ENCODE peak calls at places on chromosomes 13 and 19, in seven cellular contexts. V is NK-92 treated with Interleukin-12 subunit alpha and Interleukin-12 subunit beta, amount 100 ng/mL, for 24 hours; L is nephron progenitor cell; O is colonic mucosa; P is left ventricle myocardium superior; H is RCC 7860; M is activated naive CD4-positive, alpha-beta T cell treated with anti-CD3 and anti-CD28 coated beads, Interleukin-2, amount 10 ng/mL, durations not matched to agents 7 days and 5 days. N is an unnamed sample.

GRCh38 chr13:85618514-85618913 is 180.7 kb downstream of the SLITRK6 start:
- DNase-seq in O (no peak), M (no peak), V (no peak), L (no peak), P (no peak), H (no peak), N (no peak)

GRCh38 chr19:36054733-36055686 is at the start of gene WDR62:
- DNase-seq in V (peak), P (peak), H (peak), O (peak), L (peak), M (peak), N (peak)

GRCh38 chr19:16825312-16826168 is 3.7 kb upstream of the SIN3B start:
- DNase-seq in V (no peak), P (peak), M (peak), L (peak), O (peak), H (peak), N (peak)

GRCh38 chr13:30135351-30135750 is 172.0 kb downstream of the KATNAL1 start:
- DNase-seq in M (no peak), P (no peak), H (no peak), O (no peak), L (no peak), V (no peak), N (no peak)

GRCh38 chr13:101406787-101407186 is 9.5 kb downstream of the NALCN start:
- DNase-seq in M (no peak), L (no peak), O (no peak), V (no peak), H (no peak), P (no peak), N (no peak)

GRCh38 chr13:25085125-25085742 is 10.7 kb upstream of the PABPC3 start:
- DNase-seq in O (peak), L (peak), M (peak), H (peak), V (no peak), P (no peak), N (peak)

GRCh38 chr19:40193587-40193849 is 2.3 kb downstream of the MAP3K10 start:
- DNase-seq in L (no peak), H (no peak), M (no peak), P (no peak), V (no peak), O (no peak), N (no peak)

GRCh38 chr13:109274188-109274821 is 512.1 kb downstream of the IRS2 start:
- DNase-seq in P (no peak), V (no peak), L (no peak), M (no peak), H (peak), O (no peak), N (peak)

GRCh38 chr13:69947577-69947976 is 160.0 kb upstream of the ATXN8OS start:
- DNase-seq in P (no peak), H (no peak), O (no peak), M (no peak), L (no peak), V (no peak), N (no peak)

GRCh38 chr19:33416307-33417215 is 43.1 kb downstream of the CEBPG start:
- DNase-seq in P (peak), V (peak), L (peak), M (peak), O (peak), H (peak), N (peak)

GRCh38 chr13:112366907-112367646 is 9.1 kb upstream of the SPACA7 start:
- DNase-seq in V (no peak), P (no peak), O (no peak), H (no peak), L (no peak), M (no peak), N (no peak)

GRCh38 chr13:85825454-85825853 is 26.2 kb upstream of the SLITRK6 start:
- DNase-seq in M (no peak), O (no peak), L (no peak), V (no peak), H (no peak), P (no peak), N (no peak)

GRCh38 chr13:37313383-37313782 is 207.9 kb upstream of the CSNK1A1L start:
- DNase-seq in P (no peak), H (no peak), M (no peak), V (no peak), O (no peak), L (no peak), N (no peak)

GRCh38 chr19:42311612-42312160 is 1.4 kb upstream of the TMEM145 start:
- DNase-seq in L (no peak), P (no peak), O (no peak), V (no peak), H (no peak), M (no peak), N (no peak)

GRCh38 chr13:80504453-80504852 is 163.5 kb upstream of the SPRY2 start:
- DNase-seq in H (no peak), O (no peak), M (no peak), L (no peak), V (no peak), P (no peak), N (no peak)

GRCh38 chr13:110126391-110126961 is 180.5 kb downstream of the COL4A1 start:
- DNase-seq in H (peak), P (peak), V (no peak), O (no peak), M (no peak), L (no peak), N (peak)

GRCh38 chr19:14006085-14006765 is at the start of gene RFX1:
- DNase-seq in M (peak), V (peak), L (peak), H (peak), O (peak), P (peak), N (peak)

GRCh38 chr19:3075605-3076431 is 13.5 kb upstream of the TLE5 start:
- DNase-seq in H (peak), V (peak), P (peak), O (peak), L (peak), M (peak), N (peak)

GRCh38 chr19:56594446-56594782 is 688 bp upstream of the ZNF71 start:
- DNase-seq in P (no peak), M (no peak), H (no peak), O (no peak), L (no peak), V (no peak), N (no peak)

GRCh38 chr13:40530961-40531360 is 135.5 kb downstream of the FOXO1 start:
- DNase-seq in L (no peak), M (no peak), H (no peak), P (no peak), O (no peak), V (no peak), N (no peak)

GRCh38 chr13:84641491-84641890 is 759.2 kb upstream of the SLITRK1 start:
- DNase-seq in L (no peak), H (peak), O (no peak), V (no peak), P (no peak), M (no peak), N (no peak)

GRCh38 chr19:5434970-5435641 is 20.1 kb upstream of the ZNRF4 start:
- DNase-seq in H (peak), L (no peak), M (no peak), O (no peak), P (no peak), V (peak), N (peak)

GRCh38 chr13:103288114-103288513 is 221.9 kb upstream of the SLC10A2 start:
- DNase-seq in V (no peak), P (no peak), H (no peak), L (no peak), O (no peak), M (no peak), N (no peak)

GRCh38 chr13:99501952-99502310 is 659 bp downstream of the TM9SF2 start:
- DNase-seq in O (peak), H (peak), P (peak), L (peak), M (peak), V (no peak), N (peak)

GRCh38 chr13:35810286-35810685 is 320.9 kb downstream of the DCLK1 start:
- DNase-seq in M (no peak), L (no peak), O (no peak), V (no peak), P (no peak), H (no peak), N (no peak)

GRCh38 chr13:101454767-101455166 is 2.3 kb downstream of the ITGBL1 start:
- DNase-seq in P (no peak), H (peak), O (no peak), M (no peak), L (no peak), V (no peak), N (no peak)

GRCh38 chr13:59531571-59532091 is 632.1 kb downstream of the DIAPH3 start:
- DNase-seq in H (peak), P (peak), M (no peak), V (no peak), O (peak), L (no peak), N (peak)

GRCh38 chr19:39471756-39472536 is 8.7 kb upstream of the TIMM50 start:
- DNase-seq in P (no peak), L (no peak), M (no peak), O (no peak), H (no peak), V (no peak), N (no peak)

N was measured in hepatocyte.